ENCODE peak calls at places on chromosome 5, in seven cellular contexts. M, C, R, V, W, P and N are unnamed samples.

GRCh38 chr5:132471006-132471907 is 19.3 kb downstream of the IRF1 start:
- DNase-seq in M (no peak), C (peak; percentile 45), R (no peak), V (no peak), W (peak; percentile 0), P (no peak), N (no peak)

GRCh38 chr5:33537240-33537639 is 96.5 kb downstream of the TARS1 start:
- DNase-seq in M (no peak), C (no peak), R (no peak), V (no peak), W (no peak), P (no peak), N (no peak)

GRCh38 chr5:136769900-136770684 is 404.7 kb upstream of the TRPC7 start:
- DNase-seq in M (peak; percentile 79), C (peak; percentile 57), R (peak; percentile 83), V (no peak), W (peak; percentile 2), P (peak; percentile 75), N (no peak)

GRCh38 chr5:142246263-142246662 is 78.6 kb downstream of the SPRY4 start:
- DNase-seq in M (peak; percentile 73), C (no peak), R (no peak), V (no peak), W (no peak), P (no peak), N (no peak)

GRCh38 chr5:72453260-72453775 is 53.9 kb downstream of the ZNF366 start:
- DNase-seq in M (no peak), C (no peak), R (no peak), V (no peak), W (no peak), P (no peak), N (no peak)

GRCh38 chr5:25423271-25423670 is 778.5 kb upstream of the CDH10 start:
- DNase-seq in M (no peak), C (no peak), R (no peak), V (no peak), W (no peak), P (no peak), N (no peak)

GRCh38 chr5:96997265-96997859 is 61.5 kb downstream of the LNPEP start:
- DNase-seq in M (peak; percentile 76), C (no peak), R (peak; percentile 7), V (no peak), W (no peak), P (peak; percentile 24), N (no peak)

GRCh38 chr5:132896685-132897084 is 23.2 kb downstream of the LEAP2 start:
- DNase-seq in M (no peak), C (no peak), R (no peak), V (no peak), W (no peak), P (no peak), N (no peak)

GRCh38 chr5:171477666-171478065 is 58.2 kb downstream of the FGF18 start:
- DNase-seq in M (no peak), C (no peak), R (no peak), V (no peak), W (no peak), P (no peak), N (no peak)

GRCh38 chr5:68730220-68731010 is 363.4 kb upstream of the SLC30A5 start:
- DNase-seq in M (peak; percentile 68), C (no peak), R (no peak), V (no peak), W (no peak), P (peak; percentile 25), N (no peak)

GRCh38 chr5:73448451-73449136 is at the start of gene FOXD1:
- DNase-seq in M (peak; percentile 77), C (no peak), R (peak; percentile 70), V (no peak), W (peak; percentile 12), P (peak; percentile 97), N (peak; percentile 15)

GRCh38 chr5:97624861-97625260 is 441.8 kb upstream of the RIOK2 start:
- DNase-seq in M (no peak), C (no peak), R (no peak), V (no peak), W (no peak), P (no peak), N (no peak)

GRCh38 chr5:150778103-150778516 is 447 bp upstream of the SMIM3 start:
- DNase-seq in M (peak; percentile 72), C (no peak), R (no peak), V (no peak), W (no peak), P (no peak), N (no peak)

GRCh38 chr5:171661146-171661545 is 124.5 kb upstream of the SMIM23 start:
- DNase-seq in M (no peak), C (no peak), R (no peak), V (no peak), W (no peak), P (no peak), N (no peak)